ENCODE peak calls at places on chromosomes 12 and 14, in seven cellular contexts. F, I, T, M, J, P and X are unnamed samples.

GRCh38 chr12:96190403-96191170 is 3.6 kb upstream of the ELK3 start:
- DNase-seq in P (no peak), F (no peak), T (no peak), I (no peak), J (no peak), M (peak; percentile 30), X (no peak)

GRCh38 chr12:13135336-13136178 is 32.1 kb upstream of the GSG1 start:
- DNase-seq in T (no peak), I (no peak), P (peak; percentile 69), M (peak; percentile 80), F (peak; percentile 30), J (peak; percentile 91), X (no peak)

GRCh38 chr12:116259800-116260589 is 17.5 kb downstream of the MED13L start:
- DNase-seq in T (no peak), I (no peak), F (no peak), M (no peak), J (no peak), P (no peak), X (no peak)

GRCh38 chr14:69092840-69093422 is 60.0 kb downstream of the DCAF5 start:
- DNase-seq in M (peak; percentile 44), I (no peak), P (no peak), F (no peak), T (no peak), J (no peak), X (no peak)

GRCh38 chr12:132646850-132647249 is 28.3 kb downstream of the P2RX2 start:
- DNase-seq in F (no peak), J (no peak), T (no peak), I (no peak), M (no peak), P (no peak), X (no peak)

GRCh38 chr14:99579077-99579836 is 24.8 kb downstream of the CCDC85C start:
- DNase-seq in T (no peak), P (peak; percentile 88), I (no peak), F (no peak), J (peak; percentile 86), M (no peak), X (no peak)

GRCh38 chr14:35161231-35161630 is 38.9 kb downstream of the PRORP start:
- DNase-seq in M (peak; percentile 68), T (no peak), F (no peak), P (no peak), I (no peak), J (no peak), X (no peak)

GRCh38 chr12:111175404-111175803 is 193.5 kb downstream of the PHETA1 start:
- DNase-seq in I (no peak), J (no peak), T (no peak), P (no peak), F (no peak), M (no peak), X (no peak)

GRCh38 chr14:103723176-103724081 is 7.8 kb downstream of the ZFYVE21 start:
- DNase-seq in J (no peak), P (no peak), M (no peak), I (no peak), T (no peak), F (no peak), X (no peak)

GRCh38 chr14:75631453-75631831 is 29.2 kb downstream of the ERG28 start:
- DNase-seq in J (no peak), I (no peak), F (peak; percentile 28), T (no peak), M (no peak), P (no peak), X (no peak)

GRCh38 chr12:63911336-63911735 is 66.8 kb downstream of the SRGAP1 start:
- DNase-seq in P (no peak), F (no peak), J (no peak), I (no peak), T (no peak), M (no peak), X (no peak)

GRCh38 chr12:106113042-106113441 is 25.7 kb downstream of the NUAK1 start:
- DNase-seq in F (no peak), P (no peak), J (no peak), T (no peak), I (no peak), M (peak; percentile 66), X (no peak)

GRCh38 chr14:72812292-72812851 is 81.5 kb downstream of the DPF3 start:
- DNase-seq in P (peak; percentile 16), J (no peak), I (no peak), F (peak; percentile 27), T (no peak), M (no peak), X (no peak)

GRCh38 chr14:61426048-61426447 is 104.7 kb downstream of the PRKCH start:
- DNase-seq in T (no peak), J (no peak), I (no peak), P (peak; percentile 60), M (no peak), F (no peak), X (no peak)

GRCh38 chr14:69580009-69580577 is 5.4 kb upstream of the CCDC177 start:
- DNase-seq in J (peak; percentile 66), M (peak; percentile 96), I (no peak), F (peak; percentile 73), T (peak; percentile 58), P (no peak), X (peak; percentile 63)

GRCh38 chr14:81315344-81315743 is 84.8 kb downstream of the STON2 start:
- DNase-seq in M (no peak), T (no peak), P (no peak), J (no peak), F (peak; percentile 42), I (no peak), X (no peak)

GRCh38 chr14:93994919-93995682 is 2.0 kb upstream of the CCDC197 start:
- DNase-seq in I (no peak), T (no peak), J (peak; percentile 61), M (no peak), P (no peak), F (peak; percentile 36), X (no peak)

GRCh38 chr14:92687681-92688433 is 60.6 kb downstream of the LGMN start:
- DNase-seq in I (no peak), T (peak; percentile 58), F (peak; percentile 57), J (no peak), P (peak; percentile 59), M (peak; percentile 47), X (peak; percentile 29)

GRCh38 chr14:61750708-61751474 is 11.3 kb upstream of the SNAPC1 start:
- DNase-seq in J (peak; percentile 89), F (peak; percentile 86), P (peak; percentile 88), T (peak; percentile 67), I (peak; percentile 83), M (peak; percentile 83), X (peak; percentile 69)

GRCh38 chr14:71533396-71533795 is 398.8 kb upstream of the RGS6 start:
- DNase-seq in F (no peak), I (no peak), M (peak; percentile 74), T (no peak), P (no peak), J (no peak), X (no peak)

GRCh38 chr14:31037709-31038221 is 11.6 kb upstream of the STRN3 start:
- DNase-seq in P (no peak), I (no peak), F (no peak), T (no peak), M (no peak), J (no peak), X (no peak)

DNA sequence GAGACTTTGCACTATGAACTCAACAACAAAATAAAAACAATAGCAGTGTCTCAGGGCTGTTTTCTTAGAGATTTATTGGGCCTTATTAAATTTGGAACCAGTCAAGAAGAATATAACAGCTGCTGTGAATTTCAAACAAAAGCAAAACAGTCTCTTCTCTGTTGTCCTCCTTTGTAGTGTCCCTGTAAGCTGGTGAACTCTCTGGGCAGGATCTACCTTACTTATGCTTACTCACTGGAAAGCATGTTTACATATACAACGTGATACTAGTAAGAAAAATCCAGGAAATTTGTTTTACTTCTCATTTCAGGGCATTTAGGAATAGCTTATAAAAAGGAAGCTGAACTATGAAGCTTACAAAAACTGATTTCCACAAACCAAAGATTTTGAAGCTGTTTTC is 311.0 kb downstream of the NOVA1 start:
- DNase-seq in I (no peak), J (no peak), T (no peak), F (no peak), M (peak; percentile 5), P (no peak), X (no peak)
- TF ChIP-seq CTCF in I (no peak), J (no peak), T (no peak), F (no peak), M (no peak), P (no peak), X (no peak)

DNA sequence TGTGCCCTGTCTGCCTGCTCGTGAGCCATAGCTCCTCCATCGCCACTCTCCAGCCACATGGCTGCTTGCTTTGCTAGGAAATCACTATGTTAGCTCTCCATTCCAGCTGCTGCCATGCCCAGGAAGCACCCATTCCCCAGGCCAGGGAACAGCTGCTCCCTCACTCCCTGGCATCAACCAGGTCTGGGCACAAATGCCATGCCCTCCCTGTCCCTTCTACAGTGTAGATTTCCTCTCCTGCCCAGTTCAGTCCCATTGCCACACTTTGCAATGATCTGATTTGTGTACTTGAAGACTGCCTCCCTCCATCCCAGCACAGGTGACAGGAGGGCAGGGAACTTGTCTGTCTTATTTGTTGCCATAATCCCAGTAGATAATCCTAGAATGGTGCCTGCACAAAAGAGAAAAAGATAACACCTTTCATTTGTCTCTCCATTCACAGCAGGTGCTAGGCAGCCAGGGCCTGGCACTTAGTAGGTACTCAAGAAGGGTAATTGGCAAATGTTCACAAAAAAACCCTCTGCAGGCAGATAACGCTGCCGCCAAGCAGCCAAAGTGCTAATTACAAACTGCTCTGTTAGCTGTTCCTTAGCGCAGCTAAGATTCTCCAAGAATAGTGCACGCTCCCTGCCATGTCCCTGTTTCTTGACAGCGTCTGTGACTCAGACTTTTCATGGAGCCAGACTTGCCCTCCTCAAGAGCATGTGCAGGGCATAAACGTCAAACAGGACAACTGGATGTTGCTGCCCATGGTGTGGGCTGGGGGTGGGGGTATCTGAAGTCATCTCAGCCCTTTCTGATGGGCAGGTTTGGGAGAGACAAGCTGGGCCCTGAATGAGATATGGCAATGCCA is 69.1 kb downstream of the ARL6IP4 start:
- DNase-seq in P (no peak), F (no peak), I (no peak), T (no peak), M (peak; percentile 16), J (no peak), X (no peak)
- TF ChIP-seq CTCF in P (no peak), F (no peak), I (no peak), T (no peak), M (no peak), J (no peak), X (no peak)

DNA sequence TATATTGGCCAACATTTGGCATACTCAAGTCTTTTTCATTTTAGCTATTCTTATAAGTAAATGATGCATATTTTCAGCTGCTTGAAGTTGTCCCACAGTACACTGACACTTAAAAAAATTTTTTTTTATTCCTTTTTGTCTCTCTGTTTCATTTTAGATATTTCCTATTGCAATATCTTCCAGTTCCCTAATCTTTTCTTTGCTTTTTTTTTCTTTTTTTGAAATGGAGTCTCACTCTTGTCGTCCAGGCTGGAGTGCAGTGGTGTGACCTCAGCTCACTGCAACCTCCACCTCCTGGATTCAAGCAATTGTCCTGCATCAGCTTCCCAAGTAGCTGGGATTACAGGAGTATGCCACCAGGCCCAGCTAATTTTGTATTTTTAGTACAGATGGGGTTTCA is 217.4 kb upstream of the KRR1 start:
- DNase-seq in I (no peak), P (no peak), M (no peak), F (no peak), J (no peak), T (no peak), X (no peak)
- TF ChIP-seq CTCF in I (no peak), P (no peak), M (no peak), F (no peak), J (no peak), T (no peak), X (no peak)

DNA sequence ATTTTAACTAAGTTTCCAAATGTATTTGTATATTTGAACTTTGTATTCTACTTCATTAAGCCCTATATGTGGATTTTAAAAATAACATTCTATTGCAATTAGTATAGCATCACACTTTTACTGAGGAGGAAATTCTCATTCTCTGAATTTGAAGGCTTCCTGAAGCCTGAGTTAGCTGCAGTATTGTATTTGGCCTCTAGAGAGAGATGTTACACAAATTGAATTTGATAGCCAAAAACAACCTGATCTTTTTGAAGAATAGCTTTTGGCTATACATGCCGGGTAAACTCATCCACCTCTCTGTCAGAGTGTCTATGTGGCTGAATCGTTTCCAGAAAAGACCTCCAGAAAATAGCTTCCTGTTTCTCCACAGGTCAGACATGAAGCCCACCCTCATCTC is 316.5 kb upstream of the OR4E1 start:
- DNase-seq in T (no peak), M (peak; percentile 27), I (no peak), F (no peak), P (no peak), J (no peak), X (no peak)
- TF ChIP-seq CTCF in T (peak; percentile 66), M (peak; percentile 46), I (peak; percentile 61), F (peak; percentile 24), P (no peak), J (peak; percentile 22), X (peak; percentile 39)